ENCODE peak calls at places on chromosomes 11 and 22, in five cellular contexts. One of them, this sample, is unnamed.
A peak's percentile ranks its signal among the peaks of the same experiment; 100 is the strongest.

GRCh38 chr11:58524232-58525036 is 16.5 kb upstream of the OR5B21 start:
- DNase-seq in Kasumi-1: peak; percentile 82
- DNase-seq in fibroblast of the conjunctiva: peak; percentile 69
- DNase-seq in neural crest cell: peak; percentile 46
- DNase-seq in AG10803: peak; percentile 90
- DNase-seq in this sample: peak; percentile 74

GRCh38 chr11:2987881-2988280 is 4.2 kb downstream of the NAP1L4 start:
- DNase-seq in Kasumi-1: no peak
- DNase-seq in fibroblast of the conjunctiva: no peak
- DNase-seq in neural crest cell: no peak
- DNase-seq in AG10803: no peak
- DNase-seq in this sample: no peak

GRCh38 chr11:66327171-66328035 is 8.8 kb downstream of the RIN1 start:
- DNase-seq in Kasumi-1: no peak
- DNase-seq in fibroblast of the conjunctiva: no peak
- DNase-seq in neural crest cell: no peak
- DNase-seq in AG10803: peak; percentile 68
- DNase-seq in this sample: no peak

GRCh38 chr22:31313366-31314147 is 21.3 kb upstream of the PIK3IP1 start:
- DNase-seq in Kasumi-1: peak; percentile 37
- DNase-seq in fibroblast of the conjunctiva: peak; percentile 47
- DNase-seq in neural crest cell: peak; percentile 74
- DNase-seq in AG10803: peak; percentile 66
- DNase-seq in this sample: peak; percentile 84

GRCh38 chr11:63767415-63768231 is 952 bp downstream of the ZFTA start:
- DNase-seq in Kasumi-1: peak; percentile 66
- DNase-seq in fibroblast of the conjunctiva: peak; percentile 78
- DNase-seq in neural crest cell: peak; percentile 57
- DNase-seq in AG10803: peak; percentile 56
- DNase-seq in this sample: peak; percentile 91

GRCh38 chr22:46737105-46737975 is 712 bp downstream of the CERK start:
- DNase-seq in Kasumi-1: peak; percentile 45
- DNase-seq in fibroblast of the conjunctiva: no peak
- DNase-seq in neural crest cell: peak; percentile 25
- DNase-seq in AG10803: no peak
- DNase-seq in this sample: no peak

GRCh38 chr11:64799925-64800632 is 2.9 kb downstream of the MAP4K2 start:
- DNase-seq in Kasumi-1: no peak
- DNase-seq in fibroblast of the conjunctiva: no peak
- DNase-seq in neural crest cell: no peak
- DNase-seq in AG10803: no peak
- DNase-seq in this sample: no peak

GRCh38 chr22:48740086-48740730 is 1087.5 kb downstream of the BRD1 start:
- DNase-seq in Kasumi-1: no peak
- DNase-seq in fibroblast of the conjunctiva: no peak
- DNase-seq in neural crest cell: no peak
- DNase-seq in AG10803: no peak
- DNase-seq in this sample: no peak

GRCh38 chr22:37492428-37493344 is 6.5 kb upstream of the MFNG start:
- DNase-seq in Kasumi-1: peak; percentile 58
- DNase-seq in fibroblast of the conjunctiva: no peak
- DNase-seq in neural crest cell: no peak
- DNase-seq in AG10803: peak; percentile 60
- DNase-seq in this sample: peak; percentile 51

GRCh38 chr11:59182457-59183151 is 10.7 kb downstream of the DTX4 start:
- DNase-seq in Kasumi-1: no peak
- DNase-seq in fibroblast of the conjunctiva: no peak
- DNase-seq in neural crest cell: no peak
- DNase-seq in AG10803: no peak
- DNase-seq in this sample: no peak

GRCh38 chr11:128901655-128902514 is 10.7 kb downstream of the KCNJ5 start:
- DNase-seq in Kasumi-1: no peak
- DNase-seq in fibroblast of the conjunctiva: no peak
- DNase-seq in neural crest cell: no peak
- DNase-seq in AG10803: no peak
- DNase-seq in this sample: no peak

GRCh38 chr22:29150701-29151100 is 55.0 kb upstream of the EMID1 start:
- DNase-seq in Kasumi-1: no peak
- DNase-seq in fibroblast of the conjunctiva: no peak
- DNase-seq in neural crest cell: no peak
- DNase-seq in AG10803: no peak
- DNase-seq in this sample: no peak